ENCODE peak calls at places on chromosome 15, in ten cellular contexts. H is keratinocyte; S is CD4-positive, CD25-positive, alpha-beta regulatory T cell; G is tibial nerve; Q is tibial artery; V is psoas muscle; J is WERI-Rb-1; O is uterus; X is stomach; D is cardiac muscle cell. I is an unnamed sample.

GRCh38 chr15:37518436-37518835 is 416.0 kb upstream of the TMCO5A start:
- DNase-seq in V (no peak), J (no peak), O (no peak), G (no peak), H (no peak), X (no peak), Q (no peak), D (no peak), S (no peak), I (no peak)

GRCh38 chr15:99749386-99749785 is 16.1 kb upstream of the LYSMD4 start:
- DNase-seq in S (no peak), D (no peak), V (no peak), X (no peak), H (no peak), J (no peak), Q (no peak), O (no peak), G (no peak), I (no peak)

GRCh38 chr15:29278436-29279099 is 8.9 kb upstream of the NSMCE3 start:
- DNase-seq in X (no peak), D (peak; percentile 41), Q (no peak), G (no peak), S (no peak), J (no peak), V (no peak), H (no peak), O (no peak), I (no peak)

GRCh38 chr15:52343831-52344230 is 48.2 kb upstream of the MYO5C start:
- DNase-seq in S (no peak), H (no peak), D (no peak), G (no peak), X (no peak), Q (no peak), O (no peak), V (no peak), J (no peak), I (no peak)

GRCh38 chr15:78065973-78066946 is 11.3 kb downstream of the TBC1D2B start:
- DNase-seq in Q (no peak), H (no peak), V (no peak), O (no peak), J (no peak), X (no peak), S (no peak), D (no peak), G (no peak), I (no peak)

GRCh38 chr15:84731774-84732173 is 15.8 kb upstream of the SEC11A start:
- DNase-seq in O (no peak), S (no peak), V (no peak), G (no peak), H (no peak), D (peak; percentile 84), X (no peak), Q (no peak), J (no peak), I (no peak)

GRCh38 chr15:58378241-58379085 is 53.3 kb upstream of the LIPC start:
- DNase-seq in X (no peak), O (no peak), J (no peak), S (no peak), D (no peak), G (no peak), H (no peak), Q (no peak), V (no peak), I (no peak)

GRCh38 chr15:56805466-56806146 is 72.3 kb upstream of the ZNF280D start:
- DNase-seq in J (no peak), S (peak; percentile 50), G (no peak), O (peak; percentile 59), X (no peak), Q (peak; percentile 50), D (peak; percentile 91), H (no peak), V (no peak), I (no peak)

GRCh38 chr15:28901987-28902745 is 16.4 kb downstream of the APBA2 start:
- DNase-seq in G (no peak), V (no peak), Q (no peak), S (no peak), X (no peak), D (no peak), J (peak; percentile 40), O (no peak), H (no peak), I (no peak)

GRCh38 chr15:44023176-44023575 is 171.9 kb downstream of the FRMD5 start:
- DNase-seq in X (no peak), O (no peak), Q (no peak), H (no peak), G (no peak), J (no peak), S (no peak), V (no peak), D (no peak), I (no peak)

GRCh38 chr15:77168616-77169015 is 97.7 kb upstream of the TSPAN3 start:
- DNase-seq in O (no peak), S (no peak), X (no peak), H (no peak), J (no peak), Q (no peak), V (no peak), D (peak; percentile 54), G (no peak), I (no peak)

GRCh38 chr15:77798151-77798550 is 165.4 kb upstream of the LINGO1 start:
- DNase-seq in G (no peak), V (no peak), H (no peak), S (no peak), Q (no peak), X (peak; percentile 57), D (no peak), O (no peak), J (no peak), I (no peak)

GRCh38 chr15:44501768-44502366 is 35.1 kb upstream of the EIF3J start:
- DNase-seq in S (peak; percentile 42), H (no peak), D (peak; percentile 62), J (no peak), V (no peak), X (no peak), G (no peak), O (no peak), Q (no peak), I (no peak)

GRCh38 chr15:80241508-80241907 is 10.5 kb downstream of the CTXND1 start:
- DNase-seq in D (no peak), J (no peak), Q (no peak), O (no peak), G (no peak), X (no peak), S (peak; percentile 3), V (no peak), H (no peak), I (no peak)

GRCh38 chr15:75209289-75209676 is 7.6 kb downstream of the C15orf39 start:
- DNase-seq in H (no peak), X (no peak), Q (no peak), D (no peak), J (no peak), V (no peak), G (no peak), O (no peak), S (no peak), I (no peak)
- H3K36me3 ChIP-seq in H (peaks cover 46% of the 10 kb centered on the region), X (peaks cover 88% of the 10 kb centered on the region), Q (peaks cover 83% of the 10 kb centered on the region), D (peaks cover 11% of the 10 kb centered on the region), J (peaks cover 80% of the 10 kb centered on the region), V (peaks cover 4% of the 10 kb centered on the region), G (peaks cover 6% of the 10 kb centered on the region), O (no peaks in the 10 kb centered on the region), S (peaks cover 50% of the 10 kb centered on the region), I (peaks cover 78% of the 10 kb centered on the region)

DNA sequence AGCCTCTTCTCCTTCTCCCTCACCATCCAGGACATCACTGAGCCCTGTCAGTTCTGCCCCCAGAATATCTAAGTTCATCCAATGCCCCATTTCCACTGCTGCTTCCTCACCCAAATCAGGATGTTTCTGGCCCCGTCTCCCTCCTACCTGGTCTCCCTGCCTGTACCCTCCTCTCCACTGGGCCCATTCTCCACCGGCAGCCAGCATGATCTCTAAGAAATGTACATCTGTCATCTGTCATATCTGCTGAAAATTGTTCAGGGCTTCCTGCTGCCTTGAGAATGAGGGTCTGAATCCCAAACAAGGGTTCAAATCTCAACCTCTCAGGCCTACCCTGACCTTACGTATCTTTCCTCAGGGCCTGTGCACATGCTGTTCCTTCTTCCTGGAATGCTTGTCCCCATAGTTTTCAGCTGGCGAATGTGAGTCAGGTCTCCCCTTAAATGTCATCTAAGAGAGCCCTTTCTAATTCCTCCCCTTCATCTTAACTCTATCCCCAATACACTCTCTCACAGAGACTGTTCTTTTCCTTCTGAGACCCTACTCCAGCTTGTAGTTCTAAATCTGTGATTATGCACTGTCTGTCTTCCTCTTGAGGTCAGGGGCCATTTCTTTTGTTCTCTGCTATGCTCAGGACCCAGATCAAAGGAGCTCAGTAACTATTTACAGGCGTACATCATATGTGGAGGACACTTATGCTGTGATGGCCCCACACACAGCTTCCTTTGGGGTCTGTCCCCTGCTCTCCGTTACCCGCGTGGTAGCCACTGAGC is 40.8 kb downstream of the SMAD3 start:
- DNase-seq in J (no peak), S (no peak), O (no peak), H (no peak), X (no peak), V (no peak), G (no peak), D (no peak), Q (no peak), I (no peak)
- H3K27ac ChIP-seq in J (no peak overlapping the region), S (no peak overlapping the region), O (peak overlapping the region; percentile 60), H (peak overlapping the region; percentile 88), X (peak overlapping the region; percentile 86), V (peak overlapping the region; percentile 90), G (peak overlapping the region; percentile 71), D (peak overlapping the region; percentile 14), Q (peak overlapping the region; percentile 61), I (peak overlapping the region; percentile 60)

DNA sequence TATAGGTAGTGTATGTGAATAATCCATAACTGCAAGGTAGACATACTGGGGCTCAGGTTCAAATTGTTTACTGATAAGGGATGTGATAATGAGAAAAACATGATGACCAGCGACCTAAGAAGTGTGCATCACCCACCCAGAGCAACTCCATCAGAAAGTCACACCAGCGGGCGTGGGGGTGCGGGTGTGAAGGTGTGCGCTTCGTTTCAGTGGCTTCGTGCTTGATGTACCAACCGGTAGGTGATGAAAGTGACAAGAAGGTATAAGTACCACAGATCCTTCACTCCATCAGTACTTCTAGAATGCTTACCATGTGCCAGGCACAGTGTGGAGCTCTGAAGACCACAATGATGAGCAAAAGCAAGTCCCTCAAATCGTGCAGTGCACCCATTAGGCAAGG is 11.2 kb downstream of the ANP32A start:
- DNase-seq in S (no peak), Q (no peak), O (no peak), G (no peak), J (no peak), V (no peak), X (no peak), H (no peak), D (no peak), I (no peak)
- H3K36me3 ChIP-seq in S (peaks cover 14% of the 10 kb centered on the region), Q (no peaks in the 10 kb centered on the region), O (no peaks in the 10 kb centered on the region), G (no peaks in the 10 kb centered on the region), J (peaks cover 47% of the 10 kb centered on the region), V (no peaks in the 10 kb centered on the region), X (peaks cover 14% of the 10 kb centered on the region), H (peaks cover 9% of the 10 kb centered on the region), D (no peaks in the 10 kb centered on the region), I (no peaks in the 10 kb centered on the region)

DNA sequence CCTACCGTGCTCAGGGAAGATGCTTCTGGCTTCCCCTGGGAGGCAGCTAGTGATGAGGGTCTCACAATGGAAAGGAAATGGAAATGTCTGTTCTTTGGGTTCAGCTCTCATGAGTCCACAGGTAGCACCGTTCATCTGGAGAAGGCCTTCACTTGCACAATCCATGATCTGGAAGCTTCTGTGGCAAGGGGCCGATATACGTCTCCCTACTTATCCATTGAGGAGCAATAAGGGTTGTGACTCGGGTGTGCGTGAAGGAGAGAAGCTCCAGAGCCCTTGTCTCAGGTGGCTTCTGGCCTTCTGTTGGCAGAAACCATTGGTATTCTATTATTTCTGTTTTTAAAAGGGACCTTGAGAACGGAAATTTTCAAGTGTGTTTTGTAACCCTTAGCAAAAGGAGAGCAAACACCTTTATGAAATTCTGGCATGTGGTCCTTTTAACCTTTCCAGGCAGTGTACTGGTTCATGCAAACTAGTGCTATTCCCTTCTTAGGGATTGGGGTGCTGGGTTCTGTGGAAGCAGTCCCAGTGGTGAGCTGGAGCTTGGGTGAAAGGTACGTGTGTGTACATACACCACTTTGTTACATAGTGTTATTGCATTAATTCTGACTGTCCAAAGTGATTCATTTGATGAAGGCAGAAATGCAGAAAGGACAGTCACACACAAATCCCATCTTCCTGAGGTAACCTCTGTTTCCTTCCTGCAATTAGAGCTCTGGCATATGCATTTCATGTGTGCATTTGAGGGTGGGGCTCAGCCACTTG is 32.5 kb downstream of the KLF13 start:
- DNase-seq in V (peak; percentile 3), O (no peak), H (no peak), J (no peak), S (no peak), X (no peak), D (no peak), Q (no peak), G (no peak), I (no peak)
- H3K27ac ChIP-seq in V (no peak overlapping the region), O (no peak overlapping the region), H (peak overlapping the region; percentile 82), J (no peak overlapping the region), S (peak overlapping the region; percentile 98), X (peak overlapping the region; percentile 89), D (no peak overlapping the region), Q (no peak overlapping the region), G (peak overlapping the region; percentile 95), I (peak overlapping the region; percentile 100)

I was measured in left ventricle myocardium inferior.